ENCODE peak calls at places on chromosomes 1 and 21, in nine cellular contexts. O is breast epithelium, S is retina, D is sciatic nerve, J is NCI-H345, B is HEK293T, Q is HuH-7.5, Z is NCI-H510A treated with DMSO at 0.1 percent for 48 hours, T is GM13976. N is an unnamed sample.

GRCh38 chr1:204136814-204137213 is 15.0 kb downstream of the ETNK2 start:
- DNase-seq in O (no peak), S (no peak), D (no peak), J (no peak), B (no peak), Q (no peak), Z (no peak), T (no peak), N (no peak)

GRCh38 chr1:54327386-54328116 is 78.6 kb downstream of the SSBP3 start:
- DNase-seq in O (no peak), S (peak), D (no peak), J (no peak), B (peak), Q (no peak), Z (no peak), T (no peak), N (no peak)

GRCh38 chr1:3581296-3581695 is 30.0 kb downstream of the MEGF6 start:
- DNase-seq in O (no peak), S (peak), D (no peak), J (no peak), B (no peak), Q (no peak), Z (no peak), T (no peak), N (no peak)

GRCh38 chr1:247118946-247119446 is 14.8 kb upstream of the ZNF669 start:
- DNase-seq in O (no peak), S (no peak), D (no peak), J (peak), B (peak), Q (peak), Z (no peak), T (peak), N (peak)

GRCh38 chr1:96366516-96366915 is 355.1 kb upstream of the PTBP2 start:
- DNase-seq in O (no peak), S (no peak), D (no peak), J (no peak), B (no peak), Q (no peak), Z (no peak), T (no peak), N (no peak)

GRCh38 chr1:91617242-91617837 is 116.7 kb downstream of the CDC7 start:
- DNase-seq in O (peak), S (no peak), D (peak), J (peak), B (peak), Q (peak), Z (peak), T (no peak), N (peak)

GRCh38 chr1:94270801-94271203 is 33.4 kb upstream of the ARHGAP29 start:
- DNase-seq in O (no peak), S (no peak), D (no peak), J (no peak), B (no peak), Q (no peak), Z (no peak), T (no peak), N (no peak)

GRCh38 chr1:145892486-145893087 is 6.9 kb upstream of the ANKRD35 start:
- DNase-seq in O (peak), S (no peak), D (no peak), J (no peak), B (no peak), Q (no peak), Z (no peak), T (no peak), N (no peak)

GRCh38 chr1:199931666-199932377 is 95.7 kb upstream of the NR5A2 start:
- DNase-seq in O (no peak), S (no peak), D (no peak), J (no peak), B (no peak), Q (no peak), Z (no peak), T (no peak), N (no peak)

GRCh38 chr1:185520188-185520935 is 203.3 kb upstream of the IVNS1ABP start:
- DNase-seq in O (no peak), S (no peak), D (no peak), J (no peak), B (no peak), Q (no peak), Z (no peak), T (no peak), N (no peak)

GRCh38 chr1:9384751-9385245 is 92.1 kb downstream of the SPSB1 start:
- DNase-seq in O (no peak), S (no peak), D (no peak), J (no peak), B (no peak), Q (no peak), Z (no peak), T (no peak), N (no peak)

GRCh38 chr21:45294509-45295291 is 7.0 kb upstream of the POFUT2 start:
- DNase-seq in O (peak), S (peak), D (peak), J (no peak), B (peak), Q (no peak), Z (no peak), T (no peak), N (peak)

GRCh38 chr1:32307313-32307712 is 15.4 kb downstream of the HDAC1 start:
- DNase-seq in O (no peak), S (no peak), D (no peak), J (no peak), B (no peak), Q (no peak), Z (no peak), T (no peak), N (no peak)

GRCh38 chr1:198934901-198935301 is 296.1 kb downstream of the PTPRC start:
- DNase-seq in O (no peak), S (no peak), D (no peak), J (peak), B (no peak), Q (no peak), Z (no peak), T (no peak), N (peak)

GRCh38 chr1:179637211-179637860 is 45.7 kb downstream of the TDRD5 start:
- DNase-seq in O (no peak), S (no peak), D (no peak), J (no peak), B (no peak), Q (no peak), Z (no peak), T (no peak), N (no peak)

GRCh38 chr1:44571712-44572571 is 102.3 kb downstream of the TMEM53 start:
- DNase-seq in O (no peak), S (no peak), D (no peak), J (no peak), B (peak), Q (peak), Z (no peak), T (peak), N (no peak)

GRCh38 chr1:102851616-102852015 is 256.7 kb downstream of the COL11A1 start:
- DNase-seq in O (no peak), S (no peak), D (no peak), J (no peak), B (no peak), Q (no peak), Z (no peak), T (no peak), N (no peak)

GRCh38 chr1:23791434-23792047 is 596 bp downstream of the LYPLA2 start:
- DNase-seq in O (no peak), S (peak), D (no peak), J (no peak), B (no peak), Q (peak), Z (peak), T (peak), N (no peak)

GRCh38 chr1:119747451-119747850 is 21.3 kb downstream of the HMGCS2 start:
- DNase-seq in O (no peak), S (no peak), D (no peak), J (no peak), B (no peak), Q (no peak), Z (no peak), T (no peak), N (no peak)

GRCh38 chr1:154951901-154952657 is 3.8 kb downstream of the PBXIP1 start:
- DNase-seq in O (no peak), S (no peak), D (no peak), J (no peak), B (no peak), Q (no peak), Z (no peak), T (peak), N (no peak)

GRCh38 chr1:208167229-208167869 is 76.8 kb downstream of the PLXNA2 start:
- DNase-seq in O (no peak), S (peak), D (no peak), J (no peak), B (no peak), Q (no peak), Z (no peak), T (no peak), N (peak)

GRCh38 chr1:2236695-2237677 is 8.9 kb downstream of the SKI start:
- DNase-seq in O (no peak), S (peak), D (peak), J (no peak), B (no peak), Q (no peak), Z (peak), T (no peak), N (no peak)

N was measured in DMS153.